ENCODE peak calls at places on chromosomes 16 and 17, in eight cellular contexts. V is CD8-positive, alpha-beta T cell; A is Karpas-422; Y is A549; E is breast epithelium; Z is heart left ventricle; H is astrocyte; M is stomach. I is an unnamed sample. For H3K4me1, the result is how much of the 10 kb centered on the place peaks cover.

GRCh38 chr17:38589462-38590114 is 16.2 kb downstream of the SRCIN1 start:
- DNase-seq in Z (no peak), H (no peak), Y (no peak), V (no peak), M (no peak), A (no peak), E (no peak), I (no peak)

GRCh38 chr16:68286153-68287074 is 22.1 kb downstream of the SLC7A6 start:
- DNase-seq in M (no peak), A (no peak), V (no peak), Y (no peak), E (no peak), Z (no peak), H (no peak), I (no peak)

GRCh38 chr17:2703181-2703580 is 8.4 kb downstream of the CLUH start:
- DNase-seq in A (no peak), Z (peak), Y (no peak), H (no peak), V (no peak), M (no peak), E (peak), I (no peak)

GRCh38 chr16:30875881-30876791 is 17.7 kb downstream of the BCL7C start:
- DNase-seq in Z (no peak), H (no peak), E (no peak), Y (no peak), A (peak), M (no peak), V (no peak), I (no peak)

GRCh38 chr17:64074704-64075484 is 54.5 kb upstream of the ICAM2 start:
- DNase-seq in M (peak), Z (no peak), A (no peak), V (no peak), Y (peak), E (no peak), H (peak), I (peak)

GRCh38 chr17:61065263-61065773 is 334.3 kb upstream of the TBX2 start:
- DNase-seq in Y (peak), Z (no peak), V (no peak), A (no peak), M (no peak), E (no peak), H (peak), I (no peak)

GRCh38 chr16:28991687-28992086 is 6.8 kb downstream of the LAT start:
- DNase-seq in A (no peak), Y (no peak), Z (no peak), E (no peak), H (no peak), M (no peak), V (no peak), I (no peak)

GRCh38 chr16:87288753-87289362 is 28.3 kb downstream of the C16orf95 start:
- DNase-seq in A (no peak), Y (no peak), V (no peak), M (no peak), E (no peak), H (peak), Z (no peak), I (no peak)

GRCh38 chr17:1495265-1495664 is 2.8 kb upstream of the MYO1C start:
- DNase-seq in E (peak), H (peak), A (no peak), M (no peak), Z (no peak), Y (no peak), V (no peak), I (no peak)

GRCh38 chr17:77622627-77623026 is 335.9 kb upstream of the TNRC6C start:
- DNase-seq in Z (no peak), Y (no peak), A (no peak), V (no peak), M (no peak), H (no peak), E (no peak), I (peak)

GRCh38 chr16:27317738-27318398 is 4.1 kb downstream of the IL4R start:
- DNase-seq in Y (no peak), H (no peak), M (no peak), V (no peak), A (no peak), E (no peak), Z (no peak), I (no peak)

GRCh38 chr17:45353047-45353446 is 36.2 kb upstream of the MAP3K14 start:
- DNase-seq in Z (no peak), E (peak), V (no peak), M (no peak), A (no peak), H (no peak), Y (no peak), I (no peak)

GRCh38 chr17:50681260-50682200 is 26.2 kb downstream of the ANKRD40 start:
- DNase-seq in Y (peak), V (no peak), A (no peak), E (peak), Z (no peak), M (no peak), H (peak), I (no peak)

GRCh38 chr16:48384982-48385271 is 286 bp downstream of the SIAH1 start:
- DNase-seq in M (no peak), H (no peak), E (no peak), V (no peak), A (no peak), Z (no peak), Y (no peak), I (no peak)

GRCh38 chr16:80433617-80434016 is 107.2 kb upstream of the DYNLRB2 start:
- DNase-seq in H (peak), M (no peak), Z (no peak), Y (no peak), E (no peak), V (no peak), A (no peak), I (peak)

GRCh38 chr16:67475051-67475450 is 5.9 kb downstream of the ATP6V0D1 start:
- DNase-seq in A (no peak), Z (no peak), H (no peak), M (no peak), Y (no peak), V (no peak), E (no peak), I (no peak)

GRCh38 chr17:70169707-70170597 is 620 bp downstream of the KCNJ2 start:
- DNase-seq in Z (no peak), Y (peak), H (no peak), E (no peak), M (no peak), A (no peak), V (no peak), I (no peak)

GRCh38 chr16:87608400-87608985 is 6.2 kb downstream of the JPH3 start:
- DNase-seq in E (peak), A (peak), Z (no peak), V (peak), Y (no peak), H (peak), M (peak), I (peak)

GRCh38 chr17:35578929-35579448 is 618 bp upstream of the PEX12 start:
- DNase-seq in M (no peak), Z (no peak), H (no peak), V (no peak), E (no peak), A (peak), Y (no peak), I (no peak)

GRCh38 chr16:30377812-30378235 is 3.2 kb downstream of the MYL11 start:
- DNase-seq in Y (peak), H (peak), M (peak), E (peak), V (peak), A (peak), Z (peak), I (peak)

GRCh38 chr16:12801511-12802042 is 2.1 kb downstream of the CPPED1 start:
- DNase-seq in H (peak), M (no peak), A (no peak), Z (no peak), E (no peak), Y (no peak), V (no peak), I (peak)

GRCh38 chr17:11264183-11264871 is 23.3 kb downstream of the SHISA6 start:
- DNase-seq in H (no peak), E (no peak), Z (no peak), Y (peak), A (peak), M (no peak), V (no peak), I (no peak)

GRCh38 chr17:60079401-60079861 is 710 bp upstream of the HEATR6 start:
- DNase-seq in H (peak), M (no peak), Z (no peak), Y (peak), A (no peak), V (no peak), E (no peak), I (peak)

GRCh38 chr16:14056970-14057369 is 14.1 kb upstream of the MRTFB start:
- DNase-seq in E (no peak), H (peak), Y (no peak), Z (no peak), V (no peak), A (no peak), M (no peak), I (no peak)

GRCh38 chr17:16442141-16442540 is 26.8 kb downstream of the TRPV2 start:
- DNase-seq in A (peak), H (no peak), E (no peak), Z (no peak), V (no peak), M (no peak), Y (no peak), I (no peak)

GRCh38 chr16:1913327-1914083 is 4.7 kb downstream of the HS3ST6 start:
- DNase-seq in A (no peak), M (peak), Y (no peak), V (no peak), E (no peak), H (no peak), Z (no peak), I (peak)

GRCh38 chr17:59756236-59756818 is 48.9 kb downstream of the VMP1 start:
- DNase-seq in V (no peak), Z (no peak), H (peak), E (no peak), A (no peak), Y (peak), M (no peak), I (peak)

GRCh38 chr17:81635431-81635830 is 1.5 kb downstream of the NPLOC4 start:
- DNase-seq in H (no peak), A (no peak), Z (no peak), Y (no peak), M (no peak), E (no peak), V (no peak), I (peak)

GRCh38 chr16:89412811-89413210 is 77.5 kb downstream of the ANKRD11 start:
- DNase-seq in Z (no peak), M (no peak), A (no peak), Y (no peak), E (no peak), H (no peak), V (no peak), I (no peak)

GRCh38 chr16:19400709-19401108 is 17.0 kb upstream of the TMC5 start:
- DNase-seq in V (no peak), H (no peak), Z (no peak), A (peak), M (no peak), Y (no peak), E (no peak), I (no peak)

GRCh38 chr16:13379266-13379665 is 477.9 kb downstream of the SHISA9 start:
- DNase-seq in V (no peak), Y (no peak), A (no peak), H (no peak), Z (no peak), M (no peak), E (no peak), I (no peak)

GRCh38 chr17:48596000-48596734 is 2.6 kb upstream of the HOXB5 start:
- DNase-seq in V (no peak), E (no peak), M (no peak), Y (no peak), H (no peak), A (no peak), Z (no peak), I (no peak)

DNA sequence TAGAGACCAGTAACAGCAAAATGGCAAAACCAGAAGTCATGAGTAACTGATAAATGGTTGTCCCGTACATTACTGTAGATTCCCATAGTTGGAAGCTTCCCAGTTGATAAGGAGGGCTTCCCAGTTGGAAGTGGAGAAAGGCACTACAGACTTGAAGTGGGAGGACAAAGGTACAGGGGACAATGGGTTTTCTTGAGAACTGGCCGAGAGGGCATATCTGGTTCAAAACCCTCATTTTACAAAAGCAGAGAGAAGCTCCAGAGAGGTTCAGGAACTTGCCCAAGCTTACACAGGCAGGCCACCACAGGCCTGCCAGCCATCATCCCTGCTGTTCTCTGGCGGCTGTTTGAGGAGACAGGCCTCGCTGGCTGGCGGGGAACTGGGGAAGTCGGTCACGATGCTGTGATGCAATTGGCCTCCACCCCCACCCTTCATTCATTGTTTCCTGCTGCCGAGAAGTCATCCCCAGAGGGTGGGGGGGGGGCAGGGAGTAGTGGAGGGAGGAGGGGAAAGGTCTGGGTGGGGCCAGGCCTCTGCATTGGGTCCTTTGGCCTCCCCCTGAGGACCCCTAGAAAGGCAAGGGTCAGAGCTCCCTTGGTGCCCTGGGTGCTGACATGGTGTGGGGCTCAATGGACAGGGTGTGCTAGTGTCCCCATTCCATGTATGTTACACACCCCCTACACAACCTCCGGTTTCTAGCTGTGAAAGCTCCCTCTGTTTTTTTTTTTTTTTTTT is 3.0 kb downstream of the UBALD2 start:
- DNase-seq in M (peak), V (peak), A (peak), Y (no peak), H (peak), E (no peak), Z (peak), I (peak)
- H3K4me1 ChIP-seq in M (half or more), V (half or more), A (half or more), Y (under half), H (under half), E (under half), Z (half or more), I (under half)

DNA sequence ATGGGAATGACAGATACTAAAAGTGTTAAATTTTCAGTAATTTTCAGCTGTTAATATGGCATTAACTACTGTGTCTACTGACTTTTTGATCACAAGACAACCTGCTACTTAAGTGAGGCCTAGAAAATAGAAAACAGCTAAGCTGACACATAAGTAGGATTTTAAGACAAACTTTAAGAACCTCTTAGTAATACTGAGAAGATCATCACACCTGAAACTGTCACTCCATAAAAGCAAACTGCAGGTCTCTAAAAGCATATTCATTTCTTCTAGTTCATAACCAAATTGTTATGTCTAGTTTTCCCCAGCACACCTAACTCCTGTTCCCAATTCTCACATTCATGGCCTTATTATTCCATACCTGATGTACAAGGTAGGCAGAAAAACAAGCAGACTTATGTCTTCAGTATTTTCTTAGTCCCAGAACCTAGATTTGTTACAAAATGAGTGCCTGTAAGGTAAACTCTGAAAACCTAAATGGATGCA is 8.0 kb downstream of the SRSF1 start:
- DNase-seq in A (no peak), Y (no peak), M (no peak), E (no peak), H (no peak), V (no peak), Z (no peak), I (no peak)
- H3K4me1 ChIP-seq in A (half or more), Y (half or more), M (under half), E (under half), H (under half), V (under half), Z (under half), I (under half)

DNA sequence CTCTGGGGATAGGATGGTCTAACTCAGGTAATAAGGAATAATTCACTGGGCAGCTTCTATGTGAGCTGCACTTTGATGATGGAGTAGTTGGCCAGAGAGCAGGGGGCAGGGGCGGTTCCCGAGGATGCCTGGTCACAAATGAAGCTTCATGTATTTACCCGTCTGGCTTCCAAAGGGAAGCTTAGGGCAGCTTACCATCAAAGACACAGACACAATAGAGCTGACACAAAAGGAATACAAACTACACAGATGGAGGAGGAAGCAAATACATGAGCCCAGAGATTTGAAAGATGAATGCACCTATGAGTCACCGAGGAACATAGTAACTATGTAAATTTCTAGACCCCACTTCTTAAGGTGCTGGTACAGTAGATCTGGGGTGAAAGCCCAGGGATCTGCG is 8.7 kb upstream of the EMP2 start:
- DNase-seq in Z (no peak), A (no peak), E (no peak), V (no peak), Y (no peak), M (no peak), H (no peak), I (no peak)
- H3K4me1 ChIP-seq in Z (under half), A (under half), E (under half), V (under half), Y (under half), M (under half), H (under half), I (under half)

GRCh38 chr17:36941265-36942021 is 4.2 kb downstream of the LHX1 start:
- DNase-seq in A (no peak), M (no peak), E (no peak), H (no peak), Y (no peak), V (no peak), Z (no peak), I (no peak)
- H3K4me1 ChIP-seq in A (under half), M (under half), E (under half), H (under half), Y (under half), V (half or more), Z (under half), I (under half)

GRCh38 chr16:47228241-47228640 is 84.5 kb upstream of the NETO2 start:
- DNase-seq in E (no peak), V (no peak), Z (no peak), M (no peak), Y (no peak), A (no peak), H (no peak), I (no peak)

GRCh38 chr16:47230296-47230695 is 86.6 kb upstream of the NETO2 start:
- DNase-seq in M (no peak), V (no peak), A (no peak), Y (no peak), Z (no peak), E (no peak), H (no peak), I (no peak)

GRCh38 chr16:47229651-47230050 is 85.9 kb upstream of the NETO2 start:
- DNase-seq in Y (no peak), H (no peak), M (no peak), E (no peak), A (no peak), V (no peak), Z (no peak), I (no peak)

DNA sequence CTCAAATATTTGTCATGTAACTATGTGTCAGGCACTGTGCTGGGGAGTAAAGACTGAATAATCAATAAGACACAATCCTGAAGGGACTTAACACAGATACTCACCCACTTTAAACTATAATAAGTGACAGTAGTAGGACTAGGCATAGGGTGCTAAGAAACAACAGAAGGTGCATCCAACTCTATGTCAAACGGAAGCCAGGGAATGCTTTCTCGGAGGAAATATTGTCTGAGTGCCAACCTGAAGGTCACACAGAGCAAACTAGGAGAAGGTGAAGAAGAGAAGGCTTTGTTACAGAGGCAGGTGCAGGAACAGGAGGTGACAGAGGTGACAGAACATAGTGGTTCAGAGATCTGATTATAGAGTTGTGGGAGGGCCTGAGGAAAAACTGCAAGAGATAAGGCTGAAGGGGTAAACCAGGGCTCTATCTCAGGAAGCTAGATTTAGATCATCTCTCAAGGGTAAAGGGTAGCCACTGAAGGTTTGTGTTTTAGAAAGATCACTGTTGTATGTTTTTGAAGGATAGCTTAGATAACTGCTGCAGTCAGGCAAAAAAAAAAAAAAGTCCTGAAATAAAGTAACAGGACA is 85.4 kb upstream of the NETO2 start:
- DNase-seq in Z (no peak), A (no peak), E (no peak), M (no peak), Y (no peak), V (no peak), H (no peak), I (no peak)
- H3K4me1 ChIP-seq in Z (under half), A (under half), E (under half), M (under half), Y (under half), V (under half), H (under half), I (under half)

I was measured in mammary epithelial cell.